ENCODE peak calls at places on chromosome 1, in five cellular contexts. One of them, this sample, is unnamed.

GRCh38 chr1:13663969-13664368 is 36.0 kb upstream of the PRDM2 start:
- DNase-seq in foreskin keratinocyte: no peak
- DNase-seq in Right ventricle myocardium inferior: no peak
- DNase-seq in SK-N-DZ: no peak
- DNase-seq in EL: no peak
- DNase-seq in this sample: no peak

GRCh38 chr1:203185585-203185984 is 919 bp downstream of the CHI3L1 start:
- DNase-seq in foreskin keratinocyte: no peak
- DNase-seq in Right ventricle myocardium inferior: no peak
- DNase-seq in SK-N-DZ: no peak
- DNase-seq in EL: no peak
- DNase-seq in this sample: no peak

GRCh38 chr1:187928717-187929116 is 1100.0 kb downstream of the PLA2G4A start:
- DNase-seq in foreskin keratinocyte: no peak
- DNase-seq in Right ventricle myocardium inferior: no peak
- DNase-seq in SK-N-DZ: no peak
- DNase-seq in EL: no peak
- DNase-seq in this sample: no peak

GRCh38 chr1:44855742-44856141 is 12.7 kb upstream of the PTCH2 start:
- DNase-seq in foreskin keratinocyte: peak; percentile 66
- DNase-seq in Right ventricle myocardium inferior: no peak
- DNase-seq in SK-N-DZ: no peak
- DNase-seq in EL: no peak
- DNase-seq in this sample: no peak

GRCh38 chr1:204130178-204130577 is 21.7 kb downstream of the ETNK2 start:
- DNase-seq in foreskin keratinocyte: no peak
- DNase-seq in Right ventricle myocardium inferior: no peak
- DNase-seq in SK-N-DZ: no peak
- DNase-seq in EL: no peak
- DNase-seq in this sample: no peak

GRCh38 chr1:19435181-19435580 is 50.2 kb downstream of the CAPZB start:
- DNase-seq in foreskin keratinocyte: no peak
- DNase-seq in Right ventricle myocardium inferior: no peak
- DNase-seq in SK-N-DZ: no peak
- DNase-seq in EL: no peak
- DNase-seq in this sample: peak; percentile 47

GRCh38 chr1:54172614-54173312 is 20.0 kb upstream of the CDCP2 start:
- DNase-seq in foreskin keratinocyte: no peak
- DNase-seq in Right ventricle myocardium inferior: no peak
- DNase-seq in SK-N-DZ: no peak
- DNase-seq in EL: no peak
- DNase-seq in this sample: no peak

GRCh38 chr1:149888160-149888998 is 11.0 kb upstream of the BOLA1 start:
- DNase-seq in foreskin keratinocyte: no peak
- DNase-seq in Right ventricle myocardium inferior: peak; percentile 79
- DNase-seq in SK-N-DZ: peak; percentile 92
- DNase-seq in EL: peak; percentile 93
- DNase-seq in this sample: peak; percentile 80

GRCh38 chr1:224499204-224499603 is 64.6 kb upstream of the WDR26 start:
- DNase-seq in foreskin keratinocyte: peak; percentile 43
- DNase-seq in Right ventricle myocardium inferior: no peak
- DNase-seq in SK-N-DZ: no peak
- DNase-seq in EL: peak; percentile 25
- DNase-seq in this sample: no peak

GRCh38 chr1:39214714-39214997 is 10.2 kb downstream of the MACF1 start:
- DNase-seq in foreskin keratinocyte: peak; percentile 48
- DNase-seq in Right ventricle myocardium inferior: no peak
- DNase-seq in SK-N-DZ: no peak
- DNase-seq in EL: no peak
- DNase-seq in this sample: no peak

GRCh38 chr1:202586018-202586821 is 124.0 kb downstream of the SYT2 start:
- DNase-seq in foreskin keratinocyte: no peak
- DNase-seq in Right ventricle myocardium inferior: no peak
- DNase-seq in SK-N-DZ: no peak
- DNase-seq in EL: peak; percentile 53
- DNase-seq in this sample: peak; percentile 58

GRCh38 chr1:66237722-66238479 is 296.1 kb upstream of the SGIP1 start:
- DNase-seq in foreskin keratinocyte: no peak
- DNase-seq in Right ventricle myocardium inferior: no peak
- DNase-seq in SK-N-DZ: no peak
- DNase-seq in EL: no peak
- DNase-seq in this sample: no peak

GRCh38 chr1:21491483-21492170 is 17.6 kb upstream of the ALPL start:
- DNase-seq in foreskin keratinocyte: no peak
- DNase-seq in Right ventricle myocardium inferior: no peak
- DNase-seq in SK-N-DZ: no peak
- DNase-seq in EL: peak; percentile 40
- DNase-seq in this sample: no peak

GRCh38 chr1:17369466-17369865 is 2.5 kb upstream of the PADI6 start:
- DNase-seq in foreskin keratinocyte: peak; percentile 95
- DNase-seq in Right ventricle myocardium inferior: peak; percentile 53
- DNase-seq in SK-N-DZ: no peak
- DNase-seq in EL: peak; percentile 78
- DNase-seq in this sample: no peak

GRCh38 chr1:220221670-220222069 is 50.6 kb downstream of the RAB3GAP2 start:
- DNase-seq in foreskin keratinocyte: no peak
- DNase-seq in Right ventricle myocardium inferior: no peak
- DNase-seq in SK-N-DZ: no peak
- DNase-seq in EL: no peak
- DNase-seq in this sample: no peak

GRCh38 chr1:111593403-111594127 is 26.0 kb upstream of the RAP1A start:
- DNase-seq in foreskin keratinocyte: no peak
- DNase-seq in Right ventricle myocardium inferior: no peak
- DNase-seq in SK-N-DZ: peak; percentile 86
- DNase-seq in EL: peak; percentile 31
- DNase-seq in this sample: no peak

GRCh38 chr1:16141573-16142336 is 14.1 kb downstream of the EPHA2 start:
- DNase-seq in foreskin keratinocyte: peak; percentile 55
- DNase-seq in Right ventricle myocardium inferior: no peak
- DNase-seq in SK-N-DZ: no peak
- DNase-seq in EL: no peak
- DNase-seq in this sample: no peak

GRCh38 chr1:75616436-75617433 is 5.8 kb upstream of the SLC44A5 start:
- DNase-seq in foreskin keratinocyte: no peak
- DNase-seq in Right ventricle myocardium inferior: no peak
- DNase-seq in SK-N-DZ: no peak
- DNase-seq in EL: peak; percentile 13
- DNase-seq in this sample: no peak

GRCh38 chr1:27660300-27660837 is 11.6 kb downstream of the IFI6 start:
- DNase-seq in foreskin keratinocyte: peak; percentile 38
- DNase-seq in Right ventricle myocardium inferior: no peak
- DNase-seq in SK-N-DZ: no peak
- DNase-seq in EL: no peak
- DNase-seq in this sample: no peak

GRCh38 chr1:155061381-155062150 is 2.0 kb upstream of the EFNA4 start:
- DNase-seq in foreskin keratinocyte: peak; percentile 69
- DNase-seq in Right ventricle myocardium inferior: peak; percentile 92
- DNase-seq in SK-N-DZ: peak; percentile 90
- DNase-seq in EL: peak; percentile 83
- DNase-seq in this sample: peak; percentile 92

GRCh38 chr1:14681182-14681581 is 82.7 kb downstream of the KAZN start:
- DNase-seq in foreskin keratinocyte: peak; percentile 9
- DNase-seq in Right ventricle myocardium inferior: no peak
- DNase-seq in SK-N-DZ: no peak
- DNase-seq in EL: no peak
- DNase-seq in this sample: no peak

GRCh38 chr1:153627797-153628626 is at the start of gene S100A1:
- DNase-seq in foreskin keratinocyte: no peak
- DNase-seq in Right ventricle myocardium inferior: peak; percentile 80
- DNase-seq in SK-N-DZ: no peak
- DNase-seq in EL: no peak
- DNase-seq in this sample: peak; percentile 80

GRCh38 chr1:167158813-167159275 is 61.8 kb upstream of the POU2F1 start:
- DNase-seq in foreskin keratinocyte: no peak
- DNase-seq in Right ventricle myocardium inferior: no peak
- DNase-seq in SK-N-DZ: no peak
- DNase-seq in EL: no peak
- DNase-seq in this sample: no peak

GRCh38 chr1:233599542-233600073 is 14.3 kb upstream of the KCNK1 start:
- DNase-seq in foreskin keratinocyte: no peak
- DNase-seq in Right ventricle myocardium inferior: no peak
- DNase-seq in SK-N-DZ: no peak
- DNase-seq in EL: no peak
- DNase-seq in this sample: no peak

GRCh38 chr1:20974069-20974468 is 187.0 kb upstream of the HP1BP3 start:
- DNase-seq in foreskin keratinocyte: no peak
- DNase-seq in Right ventricle myocardium inferior: no peak
- DNase-seq in SK-N-DZ: no peak
- DNase-seq in EL: peak; percentile 85
- DNase-seq in this sample: no peak

This sample was measured in Right ventricle myocardium superior.